ENCODE peak calls at places on chromosome 9, in four cellular contexts. One of them, this sample, is unnamed.

GRCh38 chr9:81801190-81801589 is 111.8 kb upstream of the TLE1 start:
- DNase-seq in A549: peak; percentile 70
- DNase-seq in WTC11: no peak
- DNase-seq in HepG2: no peak
- DNase-seq in this sample: no peak

GRCh38 chr9:111074395-111074794 is 36.1 kb upstream of the LPAR1 start:
- DNase-seq in A549: no peak
- DNase-seq in WTC11: no peak
- DNase-seq in HepG2: no peak
- DNase-seq in this sample: no peak

GRCh38 chr9:91847576-91847975 is 102.5 kb downstream of the ROR2 start:
- DNase-seq in A549: no peak
- DNase-seq in WTC11: no peak
- DNase-seq in HepG2: no peak
- DNase-seq in this sample: no peak

GRCh38 chr9:133735415-133735775 is 2.8 kb downstream of the SARDH start:
- DNase-seq in A549: no peak
- DNase-seq in WTC11: no peak
- DNase-seq in HepG2: no peak
- DNase-seq in this sample: no peak

GRCh38 chr9:35619800-35620158 is 1.6 kb upstream of the CD72 start:
- DNase-seq in A549: no peak
- DNase-seq in WTC11: no peak
- DNase-seq in HepG2: no peak
- DNase-seq in this sample: peak; percentile 55

GRCh38 chr9:14158911-14159310 is 155.0 kb downstream of the NFIB start:
- DNase-seq in A549: peak; percentile 55
- DNase-seq in WTC11: no peak
- DNase-seq in HepG2: no peak
- DNase-seq in this sample: no peak

GRCh38 chr9:71725590-71726338 is 42.5 kb downstream of the CEMIP2 start:
- DNase-seq in A549: peak; percentile 93
- DNase-seq in WTC11: no peak
- DNase-seq in HepG2: peak; percentile 95
- DNase-seq in this sample: no peak

GRCh38 chr9:113482991-113483675 is 19.6 kb downstream of the RGS3 start:
- DNase-seq in A549: no peak
- DNase-seq in WTC11: no peak
- DNase-seq in HepG2: no peak
- DNase-seq in this sample: no peak

GRCh38 chr9:84898188-84898587 is 228.7 kb downstream of the NTRK2 start:
- DNase-seq in A549: no peak
- DNase-seq in WTC11: no peak
- DNase-seq in HepG2: no peak
- DNase-seq in this sample: no peak

GRCh38 chr9:78030553-78031270 is 899 bp downstream of the GNAQ start:
- DNase-seq in A549: peak; percentile 52
- DNase-seq in WTC11: peak; percentile 52
- DNase-seq in HepG2: no peak
- DNase-seq in this sample: no peak

DNA sequence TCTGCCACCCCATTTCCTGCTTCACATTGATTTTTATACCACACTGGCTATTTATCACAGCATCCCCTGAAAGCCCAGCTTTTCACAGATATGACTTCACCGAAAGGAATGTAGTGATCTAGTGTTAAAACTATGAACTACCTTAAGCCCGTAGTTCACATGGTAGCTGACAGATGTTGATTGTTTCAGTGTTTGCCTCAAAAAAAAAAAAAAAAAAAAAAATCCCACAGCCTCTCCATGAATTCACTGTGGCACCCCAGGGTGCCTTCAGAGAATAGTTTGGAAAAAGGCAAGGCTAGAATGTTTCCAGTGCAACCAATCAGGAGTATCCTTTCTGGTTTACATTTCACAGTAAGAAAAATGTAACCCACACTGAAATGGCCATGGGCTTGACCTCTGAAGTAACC is 37.1 kb downstream of the GLIS3 start:
- DNase-seq in A549: peak; percentile 66
- DNase-seq in WTC11: no peak
- DNase-seq in HepG2: peak; percentile 76
- DNase-seq in this sample: no peak
- TF ChIP-seq ESRRA in A549: no peak
- TF ChIP-seq ESRRA in WTC11: no peak
- TF ChIP-seq ESRRA in HepG2: no peak
- TF ChIP-seq ESRRA in this sample: no peak

GRCh38 chr9:115291841-115292240 is 173.9 kb upstream of the TNC start:
- DNase-seq in A549: no peak
- DNase-seq in WTC11: no peak
- DNase-seq in HepG2: no peak
- DNase-seq in this sample: no peak
- TF ChIP-seq ESRRA in A549: no peak
- TF ChIP-seq ESRRA in WTC11: no peak
- TF ChIP-seq ESRRA in HepG2: no peak
- TF ChIP-seq ESRRA in this sample: no peak

GRCh38 chr9:29691145-29691544 is 2117.9 kb upstream of the C9orf72 start:
- DNase-seq in A549: no peak
- DNase-seq in WTC11: no peak
- DNase-seq in HepG2: no peak
- DNase-seq in this sample: no peak

GRCh38 chr9:29701536-29701935 is 2128.3 kb upstream of the C9orf72 start:
- DNase-seq in A549: no peak
- DNase-seq in WTC11: no peak
- DNase-seq in HepG2: no peak
- DNase-seq in this sample: no peak

GRCh38 chr9:29691758-29692407 is 2118.6 kb upstream of the C9orf72 start:
- DNase-seq in A549: peak; percentile 42
- DNase-seq in WTC11: peak; percentile 69
- DNase-seq in HepG2: peak; percentile 36
- DNase-seq in this sample: no peak

GRCh38 chr9:29701971-29702370 is 2128.7 kb upstream of the C9orf72 start:
- DNase-seq in A549: no peak
- DNase-seq in WTC11: no peak
- DNase-seq in HepG2: no peak
- DNase-seq in this sample: no peak

DNA sequence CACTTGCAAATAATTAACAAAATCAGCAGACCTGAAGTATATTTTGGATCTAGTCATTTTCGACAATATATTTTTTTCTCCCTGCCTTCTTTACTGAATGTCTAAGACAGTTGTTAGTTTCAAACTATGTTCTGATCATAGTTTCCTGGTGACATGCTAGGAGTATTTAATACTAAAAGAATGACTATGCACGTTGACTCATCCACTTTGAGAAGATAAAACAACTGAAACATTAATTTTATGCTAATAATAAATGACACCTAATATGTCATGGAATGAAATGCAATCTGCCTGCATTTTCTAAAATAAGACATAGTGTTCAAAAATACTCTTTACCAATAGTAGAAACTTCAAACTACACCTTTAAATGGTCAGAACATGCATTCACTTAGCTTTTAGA is 2123.7 kb upstream of the C9orf72 start:
- DNase-seq in A549: no peak
- DNase-seq in WTC11: no peak
- DNase-seq in HepG2: no peak
- DNase-seq in this sample: no peak
- TF ChIP-seq ESRRA in A549: no peak
- TF ChIP-seq ESRRA in WTC11: no peak
- TF ChIP-seq ESRRA in HepG2: no peak
- TF ChIP-seq ESRRA in this sample: no peak

GRCh38 chr9:96513622-96514021 is 63.7 kb downstream of the HABP4 start:
- DNase-seq in A549: no peak
- DNase-seq in WTC11: no peak
- DNase-seq in HepG2: no peak
- DNase-seq in this sample: no peak

GRCh38 chr9:96514825-96515218 is 64.9 kb downstream of the HABP4 start:
- DNase-seq in A549: no peak
- DNase-seq in WTC11: no peak
- DNase-seq in HepG2: no peak
- DNase-seq in this sample: no peak

GRCh38 chr9:96515629-96516470 is 65.9 kb downstream of the HABP4 start:
- DNase-seq in A549: no peak
- DNase-seq in WTC11: no peak
- DNase-seq in HepG2: no peak
- DNase-seq in this sample: no peak

GRCh38 chr9:96512240-96512639 is 62.3 kb downstream of the HABP4 start:
- DNase-seq in A549: no peak
- DNase-seq in WTC11: no peak
- DNase-seq in HepG2: no peak
- DNase-seq in this sample: no peak

GRCh38 chr9:96514108-96514824 is 64.3 kb downstream of the HABP4 start:
- DNase-seq in A549: no peak
- DNase-seq in WTC11: no peak
- DNase-seq in HepG2: no peak
- DNase-seq in this sample: no peak
- TF ChIP-seq ESRRA in A549: no peak
- TF ChIP-seq ESRRA in WTC11: no peak
- TF ChIP-seq ESRRA in HepG2: no peak
- TF ChIP-seq ESRRA in this sample: no peak

GRCh38 chr9:34176089-34176488 is 2.8 kb upstream of the UBAP1 start:
- DNase-seq in A549: no peak
- DNase-seq in WTC11: no peak
- DNase-seq in HepG2: no peak
- DNase-seq in this sample: no peak

GRCh38 chr9:34177906-34178697 is 741 bp upstream of the UBAP1 start:
- DNase-seq in A549: no peak
- DNase-seq in WTC11: no peak
- DNase-seq in HepG2: no peak
- DNase-seq in this sample: no peak

GRCh38 chr9:34178698-34179527 is at the start of gene UBAP1:
- DNase-seq in A549: peak; percentile 98
- DNase-seq in WTC11: peak; percentile 97
- DNase-seq in HepG2: peak; percentile 96
- DNase-seq in this sample: peak; percentile 88

GRCh38 chr9:34179528-34180138 is 790 bp downstream of the UBAP1 start:
- DNase-seq in A549: peak; percentile 23
- DNase-seq in WTC11: no peak
- DNase-seq in HepG2: no peak
- DNase-seq in this sample: no peak
- TF ChIP-seq ESRRA in A549: no peak
- TF ChIP-seq ESRRA in WTC11: no peak
- TF ChIP-seq ESRRA in HepG2: no peak
- TF ChIP-seq ESRRA in this sample: no peak

This sample was measured in GM12878.